ENCODE peak calls at places on chromosomes 2 and 18, in ten cellular contexts. P, W, O, Z, T, V, J, Q, S and L are unnamed samples.

GRCh38 chr2:136932700-136933099 is 167.4 kb downstream of the THSD7B start:
- DNase-seq in P (no peak), W (peak), O (no peak), Z (peak), T (no peak), V (peak), J (no peak), Q (peak), S (peak), L (no peak)

GRCh38 chr2:213306320-213306942 is 22.2 kb downstream of the SPAG16 start:
- DNase-seq in P (peak), W (peak), O (no peak), Z (no peak), T (peak), V (peak), J (peak), Q (no peak), S (no peak), L (no peak)

GRCh38 chr2:152370783-152371182 is 35.8 kb downstream of the FMNL2 start:
- DNase-seq in P (no peak), W (no peak), O (no peak), Z (no peak), T (no peak), V (no peak), J (no peak), Q (no peak), S (no peak), L (no peak)

GRCh38 chr2:88857274-88857741 is 165.8 kb downstream of the RPIA start:
- DNase-seq in P (no peak), W (no peak), O (no peak), Z (no peak), T (no peak), V (no peak), J (no peak), Q (no peak), S (no peak), L (no peak)

GRCh38 chr2:47617028-47617427 is 165.9 kb upstream of the MSH6 start:
- DNase-seq in P (no peak), W (no peak), O (no peak), Z (no peak), T (no peak), V (no peak), J (no peak), Q (peak), S (no peak), L (no peak)

GRCh38 chr2:143162997-143163396 is 33.8 kb downstream of the ARHGAP15 start:
- DNase-seq in P (no peak), W (no peak), O (no peak), Z (no peak), T (no peak), V (no peak), J (no peak), Q (no peak), S (no peak), L (no peak)

GRCh38 chr2:228771306-228771705 is 499.8 kb downstream of the PID1 start:
- DNase-seq in P (no peak), W (no peak), O (no peak), Z (no peak), T (no peak), V (no peak), J (no peak), Q (no peak), S (no peak), L (no peak)

GRCh38 chr2:127530245-127531132 is 4.2 kb upstream of the IWS1 start:
- DNase-seq in P (no peak), W (no peak), O (no peak), Z (no peak), T (no peak), V (peak), J (no peak), Q (no peak), S (no peak), L (no peak)

GRCh38 chr2:150424361-150424760 is 63.1 kb downstream of the RND3 start:
- DNase-seq in P (no peak), W (no peak), O (no peak), Z (no peak), T (no peak), V (no peak), J (no peak), Q (no peak), S (no peak), L (no peak)

GRCh38 chr2:122564843-122565242 is 809.4 kb downstream of the TSN start:
- DNase-seq in P (no peak), W (no peak), O (no peak), Z (no peak), T (no peak), V (no peak), J (no peak), Q (no peak), S (no peak), L (no peak)

GRCh38 chr2:161414015-161414384 is 2.1 kb upstream of the TBR1 start:
- DNase-seq in P (no peak), W (no peak), O (no peak), Z (no peak), T (no peak), V (no peak), J (no peak), Q (no peak), S (no peak), L (no peak)
- H3K4me3 ChIP-seq in P (peak), W (peak), O (no peak), Z (peak), T (peak), V (peak), J (peak), Q (peak), S (peak), L (no peak)

DNA sequence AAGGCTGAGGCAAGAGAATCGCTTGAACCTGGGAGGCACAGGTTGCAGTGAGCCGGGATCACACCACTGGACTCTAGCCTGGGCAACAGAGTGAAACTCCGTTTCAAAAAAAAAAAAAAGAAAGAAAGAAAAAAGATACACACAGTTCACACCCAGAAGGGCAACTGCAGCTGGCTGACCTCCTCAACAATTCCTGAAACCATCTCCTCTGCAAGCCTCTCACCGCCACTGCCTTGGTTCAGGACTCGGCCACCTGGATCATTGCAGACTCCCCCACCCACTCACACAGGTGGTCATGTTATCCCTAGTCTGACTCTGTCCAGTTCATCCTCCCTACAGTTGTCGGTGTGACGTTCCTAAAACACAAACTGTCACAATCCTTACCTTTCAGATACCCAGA is 2.2 kb downstream of the CYS1 start:
- DNase-seq in P (no peak), W (no peak), O (no peak), Z (no peak), T (no peak), V (no peak), J (no peak), Q (no peak), S (no peak), L (no peak)
- H3K4me3 ChIP-seq in P (no peak), W (no peak), O (no peak), Z (no peak), T (no peak), V (no peak), J (no peak), Q (no peak), S (no peak), L (no peak)

GRCh38 chr2:159515482-159515881 is 100.9 kb downstream of the BAZ2B start:
- DNase-seq in P (no peak), W (no peak), O (no peak), Z (no peak), T (no peak), V (no peak), J (no peak), Q (no peak), S (no peak), L (no peak)
- H3K4me3 ChIP-seq in P (no peak), W (no peak), O (peak), Z (no peak), T (no peak), V (peak), J (peak), Q (no peak), S (peak), L (peak)

DNA sequence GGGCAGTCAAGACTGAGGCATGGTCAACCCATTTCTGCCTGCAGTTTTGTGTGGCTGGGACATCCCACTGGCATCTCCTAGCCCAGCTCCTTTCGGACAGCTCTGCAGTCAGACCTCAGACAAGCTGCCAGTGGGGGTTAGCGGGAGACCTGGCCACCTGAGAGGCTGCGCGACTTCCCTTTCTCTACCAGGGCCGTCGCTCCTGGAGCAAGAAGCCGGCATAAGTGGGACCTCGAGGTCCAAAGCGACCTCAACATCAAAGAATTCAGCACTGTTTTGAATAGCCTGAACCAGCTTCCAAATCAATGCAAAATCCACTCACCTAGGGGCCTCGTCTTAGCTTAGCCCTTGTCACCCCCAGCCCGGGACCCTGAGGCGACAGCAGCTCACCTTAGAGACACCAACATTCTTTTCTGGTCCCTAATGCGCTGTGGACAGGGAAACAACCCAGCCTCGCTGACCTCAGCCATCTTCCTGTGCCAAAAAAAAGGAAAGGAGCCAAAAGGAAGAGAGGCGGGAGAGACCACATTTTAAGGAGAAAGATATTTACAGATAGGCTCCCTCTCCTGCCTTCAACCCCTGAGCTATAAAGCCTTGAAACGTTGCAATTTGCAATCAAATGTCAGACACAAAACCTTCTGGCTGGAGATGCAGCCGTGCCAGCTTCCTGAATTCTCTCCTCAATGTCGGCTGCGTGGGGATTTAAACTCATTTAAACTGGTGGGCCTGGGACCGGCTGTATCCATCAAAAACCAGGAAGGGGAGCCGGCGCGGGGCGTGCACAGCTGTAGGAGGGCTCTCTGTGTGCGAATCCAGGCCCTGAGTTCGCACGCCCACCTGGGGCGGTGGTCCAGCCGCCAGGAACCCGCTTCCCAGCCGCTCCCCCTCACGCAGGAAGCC is 81.1 kb downstream of the GFPT1 start:
- DNase-seq in P (no peak), W (no peak), O (no peak), Z (no peak), T (no peak), V (no peak), J (no peak), Q (peak), S (no peak), L (no peak)
- H3K4me3 ChIP-seq in P (peak), W (peak), O (peak), Z (peak), T (peak), V (peak), J (peak), Q (peak), S (peak), L (peak)

GRCh38 chr2:217936952-217937351 is 65.8 kb downstream of the TNS1 start:
- DNase-seq in P (no peak), W (no peak), O (no peak), Z (no peak), T (no peak), V (no peak), J (no peak), Q (no peak), S (no peak), L (no peak)

GRCh38 chr2:217937446-217937845 is 65.3 kb downstream of the TNS1 start:
- DNase-seq in P (no peak), W (no peak), O (no peak), Z (no peak), T (no peak), V (no peak), J (no peak), Q (no peak), S (no peak), L (no peak)

GRCh38 chr2:217935245-217935879 is 67.4 kb downstream of the TNS1 start:
- DNase-seq in P (peak), W (peak), O (no peak), Z (no peak), T (peak), V (no peak), J (no peak), Q (no peak), S (no peak), L (no peak)

GRCh38 chr2:217934321-217935131 is 68.3 kb downstream of the TNS1 start:
- DNase-seq in P (peak), W (peak), O (no peak), Z (peak), T (peak), V (peak), J (no peak), Q (no peak), S (no peak), L (no peak)

DNA sequence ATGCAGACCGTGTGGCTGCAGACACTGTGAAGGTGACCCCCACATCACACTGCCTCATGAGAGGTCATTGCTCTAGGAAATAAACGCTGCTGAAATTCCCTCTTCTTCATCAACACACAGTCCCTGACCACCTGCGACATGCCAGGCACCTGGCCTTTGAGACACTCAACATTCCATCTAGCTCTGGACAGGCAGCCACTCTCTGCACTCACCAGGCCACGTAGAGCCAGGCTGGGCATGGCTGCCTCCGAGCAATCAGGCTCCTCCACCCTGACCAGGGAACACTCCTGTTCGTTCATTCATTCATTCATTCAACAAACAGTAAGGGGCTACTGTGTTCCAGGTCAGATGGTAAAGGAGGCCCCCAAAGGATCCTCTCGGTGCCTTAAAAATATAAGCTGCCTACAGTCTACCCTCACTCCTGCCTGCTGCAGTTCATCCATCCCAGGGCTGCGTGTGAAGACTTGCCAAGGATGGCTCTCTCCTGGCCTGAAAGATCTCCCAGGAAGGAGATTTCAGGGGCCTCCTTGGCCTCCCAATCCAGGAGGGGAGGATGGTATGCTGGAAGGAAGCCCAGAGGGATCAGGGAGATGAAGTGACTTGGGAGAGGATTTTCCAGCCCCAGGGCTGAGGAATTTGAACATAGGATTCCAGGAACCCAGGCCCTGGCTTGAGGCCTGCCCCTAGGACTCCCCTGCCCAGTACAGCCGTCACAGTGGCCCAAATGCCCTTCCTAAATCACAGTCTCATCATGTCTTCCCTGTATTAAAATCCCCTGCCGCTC is 66.7 kb downstream of the TNS1 start:
- DNase-seq in P (peak), W (no peak), O (no peak), Z (no peak), T (no peak), V (no peak), J (no peak), Q (no peak), S (no peak), L (no peak)
- H3K4me3 ChIP-seq in P (no peak), W (no peak), O (no peak), Z (no peak), T (no peak), V (no peak), J (no peak), Q (no peak), S (no peak), L (no peak)

GRCh38 chr2:120177011-120177621 is 46.1 kb downstream of the TMEM185B start:
- DNase-seq in P (no peak), W (no peak), O (no peak), Z (no peak), T (no peak), V (peak), J (no peak), Q (peak), S (no peak), L (no peak)
- H3K4me3 ChIP-seq in P (no peak), W (no peak), O (no peak), Z (no peak), T (no peak), V (peak), J (peak), Q (no peak), S (no peak), L (no peak)

DNA sequence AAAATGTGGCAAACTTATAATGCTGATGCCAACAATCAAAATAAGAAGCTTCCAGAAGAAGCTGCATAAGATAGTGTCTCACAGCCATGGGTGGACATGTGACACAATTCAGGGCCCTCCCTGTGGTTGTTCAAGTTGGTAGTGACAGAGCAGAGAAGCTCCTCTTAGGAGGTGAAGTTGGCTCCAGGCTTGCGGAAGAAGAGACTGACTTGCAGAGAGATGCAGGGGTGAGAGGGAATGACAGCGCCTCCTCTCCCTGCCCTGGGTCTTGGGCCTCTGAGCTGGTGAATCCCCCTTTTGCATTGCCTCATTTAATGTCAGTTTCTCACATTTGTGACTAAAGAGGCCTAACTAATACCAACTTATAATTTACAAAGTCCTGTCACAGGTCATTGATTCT is 23.0 kb upstream of the RHOB start:
- DNase-seq in P (no peak), W (no peak), O (no peak), Z (no peak), T (no peak), V (no peak), J (peak), Q (no peak), S (no peak), L (no peak)
- H3K4me3 ChIP-seq in P (no peak), W (no peak), O (no peak), Z (no peak), T (no peak), V (no peak), J (no peak), Q (no peak), S (no peak), L (no peak)

DNA sequence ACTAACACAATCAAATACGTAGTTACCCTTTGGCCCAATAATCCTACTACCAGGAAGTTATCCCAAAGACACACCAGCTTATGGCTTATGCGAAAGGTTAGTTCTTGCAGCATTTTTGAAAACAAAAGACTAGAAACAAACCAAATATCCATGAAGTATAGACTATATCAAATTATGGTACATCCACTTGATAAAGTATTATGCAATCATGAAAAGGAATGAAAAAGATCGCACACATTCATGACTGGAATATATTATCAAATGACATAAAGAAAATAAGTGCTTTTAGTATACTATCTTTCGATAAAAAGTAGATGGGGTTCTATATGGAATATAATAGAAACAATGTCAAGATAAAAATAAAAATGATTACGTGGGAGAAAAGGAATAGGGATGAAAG is 78.2 kb downstream of the COBLL1 start:
- DNase-seq in P (no peak), W (no peak), O (no peak), Z (no peak), T (no peak), V (no peak), J (no peak), Q (no peak), S (no peak), L (no peak)
- H3K4me3 ChIP-seq in P (no peak), W (no peak), O (no peak), Z (no peak), T (no peak), V (no peak), J (no peak), Q (no peak), S (no peak), L (no peak)

GRCh38 chr18:13611058-13611615 is 115.2 kb downstream of the FAM210A start:
- DNase-seq in P (peak), W (peak), O (no peak), Z (peak), T (no peak), V (no peak), J (no peak), Q (peak), S (no peak), L (no peak)
- H3K4me3 ChIP-seq in P (peak), W (peak), O (no peak), Z (peak), T (peak), V (no peak), J (no peak), Q (peak), S (no peak), L (peak)

DNA sequence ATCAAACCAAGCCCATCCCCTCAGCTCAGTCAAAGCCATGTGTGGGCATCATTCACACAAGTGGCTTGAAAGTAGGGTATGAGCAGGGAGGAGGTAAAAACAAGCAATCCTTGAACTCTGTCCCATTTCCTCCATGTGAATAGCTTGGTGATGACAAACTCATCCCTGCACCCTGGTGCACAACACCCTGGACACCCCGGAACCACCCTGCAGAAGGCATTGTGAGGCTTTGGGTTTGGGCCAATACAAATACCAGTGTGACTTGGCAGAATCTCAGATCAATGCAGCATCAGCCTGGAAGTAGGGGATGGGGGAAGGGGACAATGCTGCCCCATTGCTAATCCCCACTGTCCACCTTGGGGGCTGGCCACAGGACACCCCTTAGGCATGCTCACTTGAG is 28.6 kb downstream of the TGFA start:
- DNase-seq in P (no peak), W (no peak), O (peak), Z (no peak), T (no peak), V (peak), J (no peak), Q (no peak), S (no peak), L (no peak)
- H3K4me3 ChIP-seq in P (no peak), W (no peak), O (peak), Z (no peak), T (no peak), V (no peak), J (no peak), Q (no peak), S (no peak), L (no peak)